ENCODE peak calls at places on chromosomes 5 and 9, in seven cellular contexts. W is SW480; L is T-helper 1 cell; F is left ventricle myocardium inferior; E is hypothalamus; I is HEK293T; S is activated CD4-positive, CD25-positive, alpha-beta regulatory T cell treated with anti-CD3 and anti-CD28 coated beads, Interleukin-2, amount 50 U/mL, for 72 hours. P is an unnamed sample.

GRCh38 chr9:108019821-108020220 is 530.3 kb upstream of the KLF4 start:
- DNase-seq in F (no peak), L (no peak), W (no peak), E (no peak), I (no peak), S (no peak), P (no peak)

GRCh38 chr5:172219296-172219695 is 25.3 kb downstream of the EFCAB9 start:
- DNase-seq in W (no peak), S (no peak), E (no peak), I (no peak), F (no peak), L (no peak), P (no peak)

GRCh38 chr9:92612292-92612691 is 57.6 kb downstream of the IPPK start:
- DNase-seq in I (no peak), S (no peak), E (no peak), L (no peak), W (no peak), F (no peak), P (no peak)

GRCh38 chr5:109580225-109580624 is 109.5 kb upstream of the MAN2A1 start:
- DNase-seq in L (no peak), W (no peak), I (no peak), E (no peak), S (no peak), F (no peak), P (no peak)

GRCh38 chr5:126368239-126368812 is 54.9 kb upstream of the GRAMD2B start:
- DNase-seq in E (no peak), F (no peak), I (no peak), W (no peak), S (no peak), L (no peak), P (no peak)

GRCh38 chr9:93637886-93638285 is 61.5 kb downstream of the PHF2 start:
- DNase-seq in I (no peak), S (no peak), W (no peak), F (no peak), E (no peak), L (no peak), P (no peak)

GRCh38 chr5:100890514-100891008 is 12.5 kb downstream of the ST8SIA4 start:
- DNase-seq in F (no peak), I (no peak), S (no peak), E (no peak), L (no peak), W (no peak), P (no peak)

GRCh38 chr9:137305060-137305787 is 3.2 kb upstream of the NRARP start:
- DNase-seq in I (no peak), L (peak; percentile 38), S (peak; percentile 62), F (peak; percentile 68), E (peak; percentile 58), W (peak; percentile 70), P (peak; percentile 88)

GRCh38 chr5:68049053-68049713 is 166.4 kb upstream of the PIK3R1 start:
- DNase-seq in E (no peak), I (no peak), S (no peak), F (no peak), W (no peak), L (no peak), P (no peak)

GRCh38 chr9:111198936-111199335 is 131.1 kb downstream of the OR2K2 start:
- DNase-seq in W (no peak), F (no peak), S (no peak), I (no peak), E (no peak), L (no peak), P (no peak)

GRCh38 chr9:114203410-114204140 is 48.2 kb downstream of the COL27A1 start:
- DNase-seq in E (no peak), S (no peak), I (no peak), W (no peak), L (no peak), F (no peak), P (no peak)

GRCh38 chr5:55226934-55227737 is at the start of gene MCIDAS:
- DNase-seq in S (peak; percentile 56), E (no peak), F (peak; percentile 20), L (peak; percentile 32), I (peak; percentile 84), W (peak; percentile 71), P (peak; percentile 38)

GRCh38 chr9:134545213-134546211 is 96.1 kb upstream of the COL5A1 start:
- DNase-seq in I (no peak), S (no peak), F (peak; percentile 16), E (no peak), W (no peak), L (no peak), P (no peak)